ENCODE peak calls at places on chromosomes 1 and 21, in four cellular contexts. X is cardiac fibroblast, Z is NCI-H187 treated with DMSO at 0.1 percent for 48 hours, U is cerebellum. Q is an unnamed sample.

GRCh38 chr1:37691497-37692077 is 729 bp upstream of the CDCA8 start:
- DNase-seq in X (peak), Z (no peak), U (no peak), Q (no peak)

GRCh38 chr1:173393655-173393993 is 83.5 kb upstream of the PRDX6 start:
- DNase-seq in X (peak), Z (no peak), U (no peak), Q (no peak)

GRCh38 chr1:175208773-175209492 is 16.4 kb upstream of the KIAA0040 start:
- DNase-seq in X (no peak), Z (no peak), U (no peak), Q (no peak)

GRCh38 chr1:219847215-219847855 is 81.0 kb downstream of the SLC30A10 start:
- DNase-seq in X (peak), Z (no peak), U (no peak), Q (no peak)

GRCh38 chr21:31140025-31140424 is 101.7 kb upstream of the KRTAP19-8 start:
- DNase-seq in X (no peak), Z (no peak), U (no peak), Q (no peak)

GRCh38 chr1:53557369-53557768 is 98.2 kb downstream of the DMRTB1 start:
- DNase-seq in X (peak), Z (no peak), U (no peak), Q (no peak)

GRCh38 chr1:52662645-52663313 is 29.8 kb downstream of the SHISAL2A start:
- DNase-seq in X (peak), Z (peak), U (no peak), Q (no peak)

GRCh38 chr21:44878053-44878982 is 4.8 kb upstream of the PTTG1IP start:
- DNase-seq in X (peak), Z (no peak), U (no peak), Q (no peak)

GRCh38 chr1:208270679-208271111 is 26.5 kb upstream of the PLXNA2 start:
- DNase-seq in X (no peak), Z (no peak), U (no peak), Q (no peak)

GRCh38 chr1:21838359-21839157 is 26.5 kb downstream of the LDLRAD2 start:
- DNase-seq in X (no peak), Z (no peak), U (no peak), Q (no peak)

GRCh38 chr1:35555601-35556477 is 1.4 kb downstream of the KIAA0319L start:
- DNase-seq in X (peak), Z (no peak), U (no peak), Q (no peak)

GRCh38 chr1:212366901-212367300 is 47.8 kb downstream of the PACC1 start:
- DNase-seq in X (peak), Z (no peak), U (no peak), Q (no peak)

GRCh38 chr1:241310451-241310850 is 46.6 kb downstream of the RGS7 start:
- DNase-seq in X (peak), Z (no peak), U (no peak), Q (no peak)

GRCh38 chr1:185776521-185776920 is 42.3 kb downstream of the HMCN1 start:
- DNase-seq in X (peak), Z (no peak), U (no peak), Q (no peak)

GRCh38 chr1:205704891-205705290 is 24.6 kb upstream of the SLC45A3 start:
- DNase-seq in X (no peak), Z (no peak), U (no peak), Q (no peak)

GRCh38 chr1:19448491-19449439 is 36.6 kb downstream of the CAPZB start:
- DNase-seq in X (peak), Z (no peak), U (no peak), Q (peak)

Q was measured in tibial nerve.